ENCODE peak calls at places on chromosomes 6 and 20, in six cellular contexts. D, Y, V, G, C and N are unnamed samples.

GRCh38 chr6:43488667-43489276 is 11.4 kb downstream of the TJAP1 start:
- DNase-seq in V (no peak), D (no peak), G (peak; percentile 53), Y (no peak), C (no peak), N (no peak)

GRCh38 chr20:41095110-41095969 is 42.0 kb upstream of the PLCG1 start:
- DNase-seq in C (no peak), D (no peak), Y (peak; percentile 71), G (peak; percentile 60), V (peak; percentile 58), N (peak; percentile 50)

GRCh38 chr6:25612666-25613065 is 39.3 kb upstream of the SCGN start:
- DNase-seq in D (no peak), G (no peak), Y (no peak), V (no peak), C (no peak), N (no peak)

GRCh38 chr20:5393218-5393870 is 76.6 kb upstream of the PROKR2 start:
- DNase-seq in D (no peak), V (peak; percentile 45), G (no peak), C (no peak), Y (no peak), N (no peak)

GRCh38 chr20:43737925-43738324 is 11.1 kb upstream of the GTSF1L start:
- DNase-seq in Y (no peak), D (no peak), V (no peak), C (no peak), G (no peak), N (no peak)

GRCh38 chr6:35044145-35044745 is 96.9 kb downstream of the TCP11 start:
- DNase-seq in D (no peak), V (no peak), C (no peak), G (no peak), Y (no peak), N (no peak)

GRCh38 chr6:142407685-142408273 is 106.0 kb downstream of the ADGRG6 start:
- DNase-seq in D (no peak), G (no peak), Y (no peak), V (no peak), C (no peak), N (no peak)

GRCh38 chr6:48021904-48022303 is 89.1 kb downstream of the PTCHD4 start:
- DNase-seq in G (no peak), D (no peak), Y (no peak), C (no peak), V (no peak), N (no peak)

GRCh38 chr20:4040283-4041179 is 25.2 kb upstream of the RNF24 start:
- DNase-seq in V (no peak), D (no peak), Y (no peak), C (no peak), G (no peak), N (no peak)

GRCh38 chr6:37202788-37203491 is 33.0 kb downstream of the PIM1 start:
- DNase-seq in V (no peak), C (no peak), Y (peak; percentile 8), G (no peak), D (no peak), N (no peak)

GRCh38 chr6:149169761-149170359 is 147.7 kb upstream of the TAB2 start:
- DNase-seq in G (no peak), V (no peak), D (no peak), Y (no peak), C (no peak), N (no peak)

GRCh38 chr6:73264446-73264845 is 1.4 kb upstream of the KHDC1 start:
- DNase-seq in V (no peak), D (no peak), C (no peak), G (no peak), Y (no peak), N (no peak)

GRCh38 chr6:52135217-52135616 is 47.8 kb upstream of the PKHD1 start:
- DNase-seq in Y (no peak), D (no peak), G (no peak), C (no peak), V (no peak), N (no peak)

GRCh38 chr20:58622671-58623578 is 28.2 kb upstream of the STX16 start:
- DNase-seq in C (no peak), D (no peak), Y (no peak), G (no peak), V (no peak), N (no peak)

GRCh38 chr20:48739395-48740268 is 88.2 kb downstream of the PREX1 start:
- DNase-seq in C (no peak), V (peak; percentile 39), Y (no peak), G (no peak), D (no peak), N (no peak)

GRCh38 chr6:56699066-56699654 is 56.5 kb upstream of the DST start:
- DNase-seq in G (peak; percentile 43), V (no peak), Y (no peak), D (no peak), C (no peak), N (no peak)

GRCh38 chr6:25441658-25442276 is 162.6 kb downstream of the CARMIL1 start:
- DNase-seq in V (no peak), C (no peak), D (no peak), Y (no peak), G (no peak), N (no peak)

GRCh38 chr20:17431621-17432364 is 99.4 kb downstream of the BFSP1 start:
- DNase-seq in G (peak; percentile 57), C (peak; percentile 23), D (no peak), V (peak; percentile 69), Y (peak; percentile 65), N (peak; percentile 13)

GRCh38 chr6:99739526-99739925 is 132.9 kb downstream of the PRDM13 start:
- DNase-seq in Y (no peak), V (no peak), C (no peak), D (no peak), G (no peak), N (no peak)

GRCh38 chr6:39003072-39003471 is 45.5 kb upstream of the GLP1R start:
- DNase-seq in G (no peak), C (no peak), D (no peak), V (no peak), Y (peak; percentile 32), N (no peak)

GRCh38 chr6:89977808-89978748 is 83.8 kb downstream of the GJA10 start:
- DNase-seq in G (no peak), D (no peak), C (no peak), V (peak; percentile 54), Y (no peak), N (no peak)
- TF ChIP-seq GABPA in G (no peak), D (no peak), C (no peak), V (no peak), Y (no peak), N (no peak)

DNA sequence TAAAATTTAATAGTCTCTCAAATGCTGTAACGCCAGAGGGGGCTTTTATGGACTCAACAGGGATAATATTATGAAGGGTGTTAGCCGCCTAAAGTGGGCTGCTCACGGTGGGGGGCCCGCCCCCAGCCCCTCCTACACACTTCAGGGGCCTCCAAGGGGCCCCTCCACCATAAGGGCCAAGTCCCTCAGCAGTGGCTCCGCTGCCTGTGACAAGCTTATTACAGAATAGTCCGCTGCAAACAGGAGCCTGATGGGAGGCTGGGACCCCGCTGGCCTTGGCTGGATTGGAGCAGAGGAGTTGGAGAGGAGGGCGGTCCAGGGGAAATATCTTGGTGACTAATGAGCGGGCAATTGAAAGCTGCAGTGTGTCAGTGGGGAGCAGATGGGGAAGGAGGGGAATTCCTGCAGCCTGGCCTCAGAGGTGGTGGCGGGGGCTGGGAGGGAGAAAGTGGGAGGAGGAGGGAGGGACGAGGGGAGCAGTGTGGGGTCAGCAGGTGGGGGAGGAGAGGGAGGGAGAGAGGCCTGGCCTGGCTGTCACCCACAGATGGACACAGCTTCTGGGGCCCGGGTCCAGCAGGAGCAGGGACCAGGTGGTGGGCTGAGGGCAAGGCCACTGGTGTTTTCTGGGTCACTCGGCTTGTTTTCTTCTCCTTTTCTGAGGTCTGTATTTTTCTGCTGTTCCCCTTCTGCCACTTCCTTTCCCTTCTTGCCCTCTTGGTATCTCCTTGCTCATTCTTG is 57.6 kb upstream of the FOXP4 start:
- DNase-seq in D (peak; percentile 42), C (no peak), G (peak; percentile 51), V (peak; percentile 63), Y (no peak), N (peak; percentile 18)
- TF ChIP-seq GABPA in D (no peak), C (no peak), G (no peak), V (no peak), Y (no peak), N (no peak)

GRCh38 chr6:137282253-137282652 is 63.1 kb upstream of the IFNGR1 start:
- DNase-seq in G (no peak), D (no peak), Y (no peak), V (no peak), C (no peak), N (no peak)

GRCh38 chr6:137286368-137286767 is 67.2 kb upstream of the IFNGR1 start:
- DNase-seq in G (no peak), D (no peak), Y (no peak), V (no peak), C (no peak), N (no peak)

GRCh38 chr6:137283080-137283479 is 63.9 kb upstream of the IFNGR1 start:
- DNase-seq in Y (no peak), V (no peak), G (no peak), D (no peak), C (no peak), N (no peak)

GRCh38 chr6:137286926-137287325 is 67.7 kb upstream of the IFNGR1 start:
- DNase-seq in G (no peak), V (no peak), C (no peak), Y (no peak), D (no peak), N (no peak)

DNA sequence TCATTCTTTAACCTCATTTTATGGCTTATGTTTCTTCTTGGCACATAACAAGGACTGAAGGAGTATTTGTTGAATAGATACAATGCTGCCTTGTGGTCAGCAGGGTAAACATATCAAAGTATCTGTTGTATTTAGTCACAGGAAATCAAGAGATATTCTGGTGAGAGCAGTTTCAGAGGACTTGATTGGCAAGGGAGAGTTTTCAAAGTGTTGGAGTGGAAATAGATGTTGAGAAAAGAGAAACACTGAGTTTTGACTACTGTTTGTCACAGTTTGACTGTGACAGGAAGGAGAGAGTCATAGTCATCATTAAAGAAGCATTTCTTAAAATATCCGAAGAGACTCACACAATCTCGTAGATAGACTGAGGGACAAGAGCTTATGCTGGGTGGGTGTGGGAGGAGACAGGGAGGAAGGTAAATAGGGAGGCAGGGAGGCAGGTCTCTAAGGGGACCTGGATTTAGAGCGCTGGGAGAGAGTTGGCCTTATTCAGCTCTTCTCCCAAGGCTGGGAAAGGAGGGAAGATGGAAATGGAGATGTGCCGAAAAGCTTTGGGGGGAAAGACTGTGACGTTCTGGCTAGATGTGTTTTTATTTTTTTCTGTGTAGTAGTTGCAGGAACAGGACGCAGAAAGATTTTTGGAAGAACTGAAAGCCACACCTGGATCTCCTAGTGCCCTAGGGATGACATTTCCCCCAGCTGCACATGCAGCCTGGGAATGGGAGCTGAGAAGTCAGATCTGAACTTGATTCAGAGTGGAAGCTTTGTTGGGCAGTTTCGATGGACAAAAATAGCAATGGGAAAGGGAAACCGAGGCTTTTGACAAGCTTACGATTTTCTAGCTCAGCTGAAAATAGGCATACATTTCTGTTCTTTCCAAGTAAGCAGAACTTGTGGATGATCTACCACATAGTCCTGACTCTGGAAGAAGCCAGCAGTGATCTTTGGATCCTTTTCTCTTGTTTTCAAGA is 65.0 kb upstream of the IFNGR1 start:
- DNase-seq in C (no peak), Y (no peak), V (no peak), D (peak; percentile 79), G (peak; percentile 16), N (no peak)
- TF ChIP-seq GABPA in C (no peak), Y (no peak), V (no peak), D (peak; percentile 60), G (no peak), N (no peak)

DNA sequence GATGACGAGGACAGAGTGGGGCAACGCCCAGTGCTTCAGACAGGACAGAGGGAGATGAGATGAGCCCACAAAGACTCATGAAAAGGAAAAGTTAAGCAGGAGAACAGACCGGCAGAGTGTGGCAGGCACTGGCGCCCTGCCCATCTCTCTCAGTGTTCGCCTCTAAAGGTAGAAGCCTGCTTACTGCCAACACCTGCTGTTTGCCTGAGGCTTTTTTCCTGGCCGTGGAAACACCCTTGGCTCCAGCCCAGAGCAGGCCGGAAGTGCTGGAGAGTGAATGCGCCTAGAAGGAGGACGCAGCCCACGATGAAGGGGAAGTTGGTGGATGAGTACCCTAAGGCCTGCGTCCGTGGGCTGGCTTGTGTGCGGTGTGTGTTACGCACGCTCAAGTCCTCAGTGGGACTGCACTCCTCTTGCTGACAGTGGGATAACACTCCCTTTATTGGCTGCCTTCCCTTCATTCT is 9.3 kb upstream of the FOXP4 start:
- DNase-seq in G (no peak), C (no peak), V (no peak), D (no peak), Y (peak; percentile 27), N (peak; percentile 64)
- TF ChIP-seq GABPA in G (no peak), C (no peak), V (no peak), D (no peak), Y (peak; percentile 44), N (no peak)